ENCODE peak calls at places on chromosomes 7 and 10, in nine cellular contexts. B is left lobe of liver; G is WTC11; L is stimulated activated CD4-positive, alpha-beta T cell treated with anti-CD3 and anti-CD28 coated beads, Interleukin-15, amount 100 ng/mL, for 1 hour; P is stimulated activated CD8-positive, alpha-beta memory T cell treated with anti-CD3 and anti-CD28 coated beads, Interleukin-12 subunit alpha, Interleukin-12 subunit beta, amount 100 ng/mL, for 4 hours; I is activated naive CD8-positive, alpha-beta T cell treated with anti-CD3 and anti-CD28 coated beads, Interleukin-2, amount 50 U/mL, for 16 hours; F is substantia nigra; R is natural killer cell; S is RKO. V is an unnamed sample.

GRCh38 chr7:95777266-95777665 is 4.9 kb downstream of the DYNC1I1 start:
- DNase-seq in B (no peak), G (no peak), L (no peak), P (no peak), I (no peak), F (no peak), R (no peak), S (no peak), V (no peak)

GRCh38 chr7:113285411-113285810 is 167.1 kb upstream of the SMIM30 start:
- DNase-seq in B (no peak), G (no peak), L (no peak), P (no peak), I (no peak), F (no peak), R (no peak), S (no peak), V (no peak)

GRCh38 chr7:70183278-70183677 is 585.0 kb downstream of the AUTS2 start:
- DNase-seq in B (no peak), G (no peak), L (no peak), P (no peak), I (no peak), F (no peak), R (no peak), S (no peak), V (no peak)

GRCh38 chr7:84228526-84228925 is 33.9 kb upstream of the SEMA3A start:
- DNase-seq in B (no peak), G (no peak), L (no peak), P (no peak), I (no peak), F (no peak), R (no peak), S (no peak), V (no peak)

GRCh38 chr10:24721254-24722106 is 2.2 kb downstream of the ARHGAP21 start:
- DNase-seq in B (no peak), G (peak), L (no peak), P (no peak), I (no peak), F (peak), R (no peak), S (peak), V (no peak)

GRCh38 chr10:99859585-99859984 is 77.1 kb downstream of the ABCC2 start:
- DNase-seq in B (no peak), G (peak), L (no peak), P (no peak), I (no peak), F (no peak), R (no peak), S (no peak), V (no peak)

GRCh38 chr10:6128087-6128486 is 39.3 kb downstream of the RBM17 start:
- DNase-seq in B (no peak), G (no peak), L (no peak), P (no peak), I (no peak), F (no peak), R (no peak), S (no peak), V (no peak)

GRCh38 chr7:27774717-27775328 is 34.9 kb downstream of the TAX1BP1 start:
- DNase-seq in B (no peak), G (no peak), L (no peak), P (no peak), I (no peak), F (no peak), R (no peak), S (peak), V (peak)

GRCh38 chr10:132420469-132421376 is 23.7 kb downstream of the PWWP2B start:
- DNase-seq in B (no peak), G (no peak), L (no peak), P (no peak), I (no peak), F (no peak), R (peak), S (no peak), V (no peak)

GRCh38 chr10:30818010-30818660 is 188.6 kb upstream of the LYZL2 start:
- DNase-seq in B (peak), G (no peak), L (no peak), P (no peak), I (no peak), F (no peak), R (no peak), S (no peak), V (no peak)

GRCh38 chr7:130127404-130128395 is 57.4 kb downstream of the KLHDC10 start:
- DNase-seq in B (no peak), G (no peak), L (no peak), P (no peak), I (no peak), F (no peak), R (no peak), S (no peak), V (no peak)

GRCh38 chr10:17056781-17057191 is 72.8 kb downstream of the CUBN start:
- DNase-seq in B (no peak), G (no peak), L (no peak), P (no peak), I (no peak), F (no peak), R (no peak), S (no peak), V (no peak)

GRCh38 chr7:135670179-135670578 is 7.9 kb downstream of the STMP1 start:
- DNase-seq in B (no peak), G (no peak), L (no peak), P (no peak), I (no peak), F (no peak), R (no peak), S (peak), V (no peak)